ENCODE peak calls at places on chromosome 4, in ten cellular contexts. One of them, this sample, is unnamed.

GRCh38 chr4:140876597-140877364 is 120.6 kb upstream of the TBC1D9 start:
- DNase-seq in EL: peak
- DNase-seq in BJ: no peak
- DNase-seq in fibroblast of mammary gland: peak
- DNase-seq in thyroid gland: no peak
- DNase-seq in activated CD4-positive, alpha-beta T cell treated with anti-CD3 and anti-CD28 coated beads, Interleukin-2, amount 50 U/mL, for 24 hours: no peak
- DNase-seq in GM23248: peak
- DNase-seq in stimulated activated CD4-positive, alpha-beta T cell treated with anti-CD3 and anti-CD28 coated beads, Interleukin-12 subunit alpha, Interleukin-12 subunit beta, amount 100 ng/mL, for 24 hours: no peak
- DNase-seq in RPMI8226: no peak
- DNase-seq in GM03348: peak
- DNase-seq in this sample: peak

GRCh38 chr4:25161599-25161960 is 1.3 kb upstream of the SEPSECS start:
- DNase-seq in fibroblast of mammary gland: no peak
- DNase-seq in GM23248: peak
- DNase-seq in BJ: no peak
- DNase-seq in EL: peak
- DNase-seq in GM03348: no peak
- DNase-seq in thyroid gland: peak
- DNase-seq in activated CD4-positive, alpha-beta T cell treated with anti-CD3 and anti-CD28 coated beads, Interleukin-2, amount 50 U/mL, for 24 hours: no peak
- DNase-seq in stimulated activated CD4-positive, alpha-beta T cell treated with anti-CD3 and anti-CD28 coated beads, Interleukin-12 subunit alpha, Interleukin-12 subunit beta, amount 100 ng/mL, for 24 hours: no peak
- DNase-seq in RPMI8226: no peak
- DNase-seq in this sample: no peak

GRCh38 chr4:113146876-113147358 is 97.5 kb downstream of the ANK2 start:
- DNase-seq in BJ: no peak
- DNase-seq in GM03348: peak
- DNase-seq in GM23248: peak
- DNase-seq in fibroblast of mammary gland: peak
- DNase-seq in EL: no peak
- DNase-seq in RPMI8226: peak
- DNase-seq in stimulated activated CD4-positive, alpha-beta T cell treated with anti-CD3 and anti-CD28 coated beads, Interleukin-12 subunit alpha, Interleukin-12 subunit beta, amount 100 ng/mL, for 24 hours: no peak
- DNase-seq in thyroid gland: peak
- DNase-seq in activated CD4-positive, alpha-beta T cell treated with anti-CD3 and anti-CD28 coated beads, Interleukin-2, amount 50 U/mL, for 24 hours: no peak
- DNase-seq in this sample: peak

GRCh38 chr4:106058919-106059318 is 163.6 kb downstream of the NPNT start:
- DNase-seq in stimulated activated CD4-positive, alpha-beta T cell treated with anti-CD3 and anti-CD28 coated beads, Interleukin-12 subunit alpha, Interleukin-12 subunit beta, amount 100 ng/mL, for 24 hours: no peak
- DNase-seq in fibroblast of mammary gland: peak
- DNase-seq in thyroid gland: no peak
- DNase-seq in BJ: no peak
- DNase-seq in activated CD4-positive, alpha-beta T cell treated with anti-CD3 and anti-CD28 coated beads, Interleukin-2, amount 50 U/mL, for 24 hours: no peak
- DNase-seq in EL: no peak
- DNase-seq in GM03348: no peak
- DNase-seq in RPMI8226: no peak
- DNase-seq in GM23248: peak
- DNase-seq in this sample: no peak

GRCh38 chr4:94507708-94508107 is 56.0 kb downstream of the PDLIM5 start:
- DNase-seq in stimulated activated CD4-positive, alpha-beta T cell treated with anti-CD3 and anti-CD28 coated beads, Interleukin-12 subunit alpha, Interleukin-12 subunit beta, amount 100 ng/mL, for 24 hours: no peak
- DNase-seq in EL: peak
- DNase-seq in RPMI8226: no peak
- DNase-seq in GM23248: peak
- DNase-seq in activated CD4-positive, alpha-beta T cell treated with anti-CD3 and anti-CD28 coated beads, Interleukin-2, amount 50 U/mL, for 24 hours: no peak
- DNase-seq in GM03348: peak
- DNase-seq in thyroid gland: no peak
- DNase-seq in BJ: peak
- DNase-seq in fibroblast of mammary gland: peak
- DNase-seq in this sample: peak

GRCh38 chr4:169254546-169254983 is 16.2 kb downstream of the SH3RF1 start:
- DNase-seq in RPMI8226: no peak
- DNase-seq in GM23248: peak
- DNase-seq in GM03348: peak
- DNase-seq in fibroblast of mammary gland: peak
- DNase-seq in thyroid gland: peak
- DNase-seq in stimulated activated CD4-positive, alpha-beta T cell treated with anti-CD3 and anti-CD28 coated beads, Interleukin-12 subunit alpha, Interleukin-12 subunit beta, amount 100 ng/mL, for 24 hours: no peak
- DNase-seq in activated CD4-positive, alpha-beta T cell treated with anti-CD3 and anti-CD28 coated beads, Interleukin-2, amount 50 U/mL, for 24 hours: no peak
- DNase-seq in EL: peak
- DNase-seq in BJ: peak
- DNase-seq in this sample: peak

GRCh38 chr4:182246401-182247205 is 3.4 kb downstream of the TENM3 start:
- DNase-seq in RPMI8226: no peak
- DNase-seq in GM03348: no peak
- DNase-seq in BJ: no peak
- DNase-seq in stimulated activated CD4-positive, alpha-beta T cell treated with anti-CD3 and anti-CD28 coated beads, Interleukin-12 subunit alpha, Interleukin-12 subunit beta, amount 100 ng/mL, for 24 hours: no peak
- DNase-seq in thyroid gland: no peak
- DNase-seq in EL: no peak
- DNase-seq in GM23248: no peak
- DNase-seq in activated CD4-positive, alpha-beta T cell treated with anti-CD3 and anti-CD28 coated beads, Interleukin-2, amount 50 U/mL, for 24 hours: no peak
- DNase-seq in fibroblast of mammary gland: peak
- DNase-seq in this sample: no peak

GRCh38 chr4:154559141-154559841 is 3.5 kb upstream of the FGB start:
- DNase-seq in BJ: no peak
- DNase-seq in fibroblast of mammary gland: peak
- DNase-seq in GM23248: peak
- DNase-seq in activated CD4-positive, alpha-beta T cell treated with anti-CD3 and anti-CD28 coated beads, Interleukin-2, amount 50 U/mL, for 24 hours: no peak
- DNase-seq in stimulated activated CD4-positive, alpha-beta T cell treated with anti-CD3 and anti-CD28 coated beads, Interleukin-12 subunit alpha, Interleukin-12 subunit beta, amount 100 ng/mL, for 24 hours: no peak
- DNase-seq in EL: peak
- DNase-seq in thyroid gland: no peak
- DNase-seq in GM03348: peak
- DNase-seq in RPMI8226: peak
- DNase-seq in this sample: peak

GRCh38 chr4:26056406-26056805 is 142.4 kb downstream of the SMIM20 start:
- DNase-seq in GM03348: no peak
- DNase-seq in thyroid gland: no peak
- DNase-seq in activated CD4-positive, alpha-beta T cell treated with anti-CD3 and anti-CD28 coated beads, Interleukin-2, amount 50 U/mL, for 24 hours: no peak
- DNase-seq in stimulated activated CD4-positive, alpha-beta T cell treated with anti-CD3 and anti-CD28 coated beads, Interleukin-12 subunit alpha, Interleukin-12 subunit beta, amount 100 ng/mL, for 24 hours: no peak
- DNase-seq in RPMI8226: no peak
- DNase-seq in EL: no peak
- DNase-seq in GM23248: no peak
- DNase-seq in BJ: no peak
- DNase-seq in fibroblast of mammary gland: no peak
- DNase-seq in this sample: no peak

GRCh38 chr4:97656034-97656720 is 487.1 kb downstream of the STPG2 start:
- DNase-seq in fibroblast of mammary gland: peak
- DNase-seq in RPMI8226: no peak
- DNase-seq in EL: peak
- DNase-seq in stimulated activated CD4-positive, alpha-beta T cell treated with anti-CD3 and anti-CD28 coated beads, Interleukin-12 subunit alpha, Interleukin-12 subunit beta, amount 100 ng/mL, for 24 hours: no peak
- DNase-seq in thyroid gland: no peak
- DNase-seq in GM23248: peak
- DNase-seq in BJ: peak
- DNase-seq in GM03348: no peak
- DNase-seq in activated CD4-positive, alpha-beta T cell treated with anti-CD3 and anti-CD28 coated beads, Interleukin-2, amount 50 U/mL, for 24 hours: no peak
- DNase-seq in this sample: no peak

GRCh38 chr4:141563721-141564120 is 72.7 kb upstream of the IL15 start:
- DNase-seq in BJ: no peak
- DNase-seq in GM23248: no peak
- DNase-seq in fibroblast of mammary gland: no peak
- DNase-seq in stimulated activated CD4-positive, alpha-beta T cell treated with anti-CD3 and anti-CD28 coated beads, Interleukin-12 subunit alpha, Interleukin-12 subunit beta, amount 100 ng/mL, for 24 hours: no peak
- DNase-seq in activated CD4-positive, alpha-beta T cell treated with anti-CD3 and anti-CD28 coated beads, Interleukin-2, amount 50 U/mL, for 24 hours: no peak
- DNase-seq in RPMI8226: no peak
- DNase-seq in EL: peak
- DNase-seq in GM03348: no peak
- DNase-seq in thyroid gland: no peak
- DNase-seq in this sample: no peak

GRCh38 chr4:15751155-15751554 is 27.0 kb upstream of the CD38 start:
- DNase-seq in BJ: no peak
- DNase-seq in thyroid gland: no peak
- DNase-seq in stimulated activated CD4-positive, alpha-beta T cell treated with anti-CD3 and anti-CD28 coated beads, Interleukin-12 subunit alpha, Interleukin-12 subunit beta, amount 100 ng/mL, for 24 hours: no peak
- DNase-seq in EL: no peak
- DNase-seq in GM03348: no peak
- DNase-seq in fibroblast of mammary gland: no peak
- DNase-seq in GM23248: no peak
- DNase-seq in RPMI8226: no peak
- DNase-seq in activated CD4-positive, alpha-beta T cell treated with anti-CD3 and anti-CD28 coated beads, Interleukin-2, amount 50 U/mL, for 24 hours: no peak
- DNase-seq in this sample: no peak

GRCh38 chr4:165293061-165293460 is 34.4 kb upstream of the MSMO1 start:
- DNase-seq in stimulated activated CD4-positive, alpha-beta T cell treated with anti-CD3 and anti-CD28 coated beads, Interleukin-12 subunit alpha, Interleukin-12 subunit beta, amount 100 ng/mL, for 24 hours: no peak
- DNase-seq in RPMI8226: no peak
- DNase-seq in GM03348: no peak
- DNase-seq in activated CD4-positive, alpha-beta T cell treated with anti-CD3 and anti-CD28 coated beads, Interleukin-2, amount 50 U/mL, for 24 hours: no peak
- DNase-seq in thyroid gland: no peak
- DNase-seq in GM23248: no peak
- DNase-seq in EL: no peak
- DNase-seq in fibroblast of mammary gland: peak
- DNase-seq in BJ: no peak
- DNase-seq in this sample: no peak

GRCh38 chr4:10020871-10021676 is at the start of gene SLC2A9:
- DNase-seq in GM23248: peak
- DNase-seq in fibroblast of mammary gland: peak
- DNase-seq in thyroid gland: peak
- DNase-seq in activated CD4-positive, alpha-beta T cell treated with anti-CD3 and anti-CD28 coated beads, Interleukin-2, amount 50 U/mL, for 24 hours: no peak
- DNase-seq in GM03348: peak
- DNase-seq in RPMI8226: no peak
- DNase-seq in stimulated activated CD4-positive, alpha-beta T cell treated with anti-CD3 and anti-CD28 coated beads, Interleukin-12 subunit alpha, Interleukin-12 subunit beta, amount 100 ng/mL, for 24 hours: no peak
- DNase-seq in BJ: no peak
- DNase-seq in EL: peak
- DNase-seq in this sample: peak

GRCh38 chr4:8386731-8387130 is 53.8 kb downstream of the ACOX3 start:
- DNase-seq in thyroid gland: no peak
- DNase-seq in fibroblast of mammary gland: no peak
- DNase-seq in EL: no peak
- DNase-seq in BJ: no peak
- DNase-seq in GM23248: no peak
- DNase-seq in RPMI8226: no peak
- DNase-seq in GM03348: no peak
- DNase-seq in stimulated activated CD4-positive, alpha-beta T cell treated with anti-CD3 and anti-CD28 coated beads, Interleukin-12 subunit alpha, Interleukin-12 subunit beta, amount 100 ng/mL, for 24 hours: no peak
- DNase-seq in activated CD4-positive, alpha-beta T cell treated with anti-CD3 and anti-CD28 coated beads, Interleukin-2, amount 50 U/mL, for 24 hours: no peak
- DNase-seq in this sample: no peak

GRCh38 chr4:188107931-188108843 is 1.2 kb downstream of the TRIML2 start:
- DNase-seq in activated CD4-positive, alpha-beta T cell treated with anti-CD3 and anti-CD28 coated beads, Interleukin-2, amount 50 U/mL, for 24 hours: no peak
- DNase-seq in thyroid gland: no peak
- DNase-seq in RPMI8226: no peak
- DNase-seq in fibroblast of mammary gland: peak
- DNase-seq in GM03348: peak
- DNase-seq in EL: peak
- DNase-seq in stimulated activated CD4-positive, alpha-beta T cell treated with anti-CD3 and anti-CD28 coated beads, Interleukin-12 subunit alpha, Interleukin-12 subunit beta, amount 100 ng/mL, for 24 hours: no peak
- DNase-seq in BJ: peak
- DNase-seq in GM23248: peak
- DNase-seq in this sample: peak

GRCh38 chr4:117821834-117822233 is 212.5 kb upstream of the NDST3 start:
- DNase-seq in RPMI8226: no peak
- DNase-seq in fibroblast of mammary gland: no peak
- DNase-seq in BJ: no peak
- DNase-seq in EL: no peak
- DNase-seq in thyroid gland: no peak
- DNase-seq in activated CD4-positive, alpha-beta T cell treated with anti-CD3 and anti-CD28 coated beads, Interleukin-2, amount 50 U/mL, for 24 hours: no peak
- DNase-seq in stimulated activated CD4-positive, alpha-beta T cell treated with anti-CD3 and anti-CD28 coated beads, Interleukin-12 subunit alpha, Interleukin-12 subunit beta, amount 100 ng/mL, for 24 hours: no peak
- DNase-seq in GM03348: no peak
- DNase-seq in GM23248: no peak
- DNase-seq in this sample: no peak

GRCh38 chr4:109233585-109233984 is 68.9 kb downstream of the COL25A1 start:
- DNase-seq in EL: no peak
- DNase-seq in fibroblast of mammary gland: peak
- DNase-seq in BJ: no peak
- DNase-seq in GM03348: no peak
- DNase-seq in GM23248: peak
- DNase-seq in thyroid gland: no peak
- DNase-seq in activated CD4-positive, alpha-beta T cell treated with anti-CD3 and anti-CD28 coated beads, Interleukin-2, amount 50 U/mL, for 24 hours: no peak
- DNase-seq in stimulated activated CD4-positive, alpha-beta T cell treated with anti-CD3 and anti-CD28 coated beads, Interleukin-12 subunit alpha, Interleukin-12 subunit beta, amount 100 ng/mL, for 24 hours: no peak
- DNase-seq in RPMI8226: no peak
- DNase-seq in this sample: no peak

GRCh38 chr4:139711461-139711860 is 45.8 kb downstream of the MGST2 start:
- DNase-seq in GM23248: no peak
- DNase-seq in RPMI8226: no peak
- DNase-seq in fibroblast of mammary gland: no peak
- DNase-seq in BJ: no peak
- DNase-seq in activated CD4-positive, alpha-beta T cell treated with anti-CD3 and anti-CD28 coated beads, Interleukin-2, amount 50 U/mL, for 24 hours: no peak
- DNase-seq in stimulated activated CD4-positive, alpha-beta T cell treated with anti-CD3 and anti-CD28 coated beads, Interleukin-12 subunit alpha, Interleukin-12 subunit beta, amount 100 ng/mL, for 24 hours: no peak
- DNase-seq in EL: peak
- DNase-seq in thyroid gland: no peak
- DNase-seq in GM03348: no peak
- DNase-seq in this sample: no peak

GRCh38 chr4:113882668-113883067 is 96.8 kb downstream of the ARSJ start:
- DNase-seq in GM23248: no peak
- DNase-seq in GM03348: no peak
- DNase-seq in fibroblast of mammary gland: peak
- DNase-seq in thyroid gland: no peak
- DNase-seq in stimulated activated CD4-positive, alpha-beta T cell treated with anti-CD3 and anti-CD28 coated beads, Interleukin-12 subunit alpha, Interleukin-12 subunit beta, amount 100 ng/mL, for 24 hours: no peak
- DNase-seq in BJ: peak
- DNase-seq in EL: peak
- DNase-seq in RPMI8226: no peak
- DNase-seq in activated CD4-positive, alpha-beta T cell treated with anti-CD3 and anti-CD28 coated beads, Interleukin-2, amount 50 U/mL, for 24 hours: no peak
- DNase-seq in this sample: no peak

GRCh38 chr4:163245044-163245443 is 78.4 kb upstream of the NAF1 start:
- DNase-seq in fibroblast of mammary gland: no peak
- DNase-seq in activated CD4-positive, alpha-beta T cell treated with anti-CD3 and anti-CD28 coated beads, Interleukin-2, amount 50 U/mL, for 24 hours: no peak
- DNase-seq in GM03348: no peak
- DNase-seq in BJ: no peak
- DNase-seq in RPMI8226: no peak
- DNase-seq in stimulated activated CD4-positive, alpha-beta T cell treated with anti-CD3 and anti-CD28 coated beads, Interleukin-12 subunit alpha, Interleukin-12 subunit beta, amount 100 ng/mL, for 24 hours: no peak
- DNase-seq in GM23248: no peak
- DNase-seq in EL: no peak
- DNase-seq in thyroid gland: no peak
- DNase-seq in this sample: no peak

GRCh38 chr4:6471303-6472007 is 959 bp downstream of the PPP2R2C start:
- DNase-seq in EL: no peak
- DNase-seq in thyroid gland: no peak
- DNase-seq in RPMI8226: no peak
- DNase-seq in fibroblast of mammary gland: no peak
- DNase-seq in activated CD4-positive, alpha-beta T cell treated with anti-CD3 and anti-CD28 coated beads, Interleukin-2, amount 50 U/mL, for 24 hours: no peak
- DNase-seq in BJ: no peak
- DNase-seq in stimulated activated CD4-positive, alpha-beta T cell treated with anti-CD3 and anti-CD28 coated beads, Interleukin-12 subunit alpha, Interleukin-12 subunit beta, amount 100 ng/mL, for 24 hours: no peak
- DNase-seq in GM23248: no peak
- DNase-seq in GM03348: no peak
- DNase-seq in this sample: no peak

GRCh38 chr4:145956288-145956890 is 17.8 kb upstream of the ZNF827 start:
- DNase-seq in BJ: no peak
- DNase-seq in GM23248: peak
- DNase-seq in fibroblast of mammary gland: peak
- DNase-seq in thyroid gland: peak
- DNase-seq in GM03348: peak
- DNase-seq in RPMI8226: peak
- DNase-seq in stimulated activated CD4-positive, alpha-beta T cell treated with anti-CD3 and anti-CD28 coated beads, Interleukin-12 subunit alpha, Interleukin-12 subunit beta, amount 100 ng/mL, for 24 hours: no peak
- DNase-seq in EL: peak
- DNase-seq in activated CD4-positive, alpha-beta T cell treated with anti-CD3 and anti-CD28 coated beads, Interleukin-2, amount 50 U/mL, for 24 hours: peak
- DNase-seq in this sample: peak

GRCh38 chr4:37068580-37068979 is 176.0 kb upstream of the NWD2 start:
- DNase-seq in activated CD4-positive, alpha-beta T cell treated with anti-CD3 and anti-CD28 coated beads, Interleukin-2, amount 50 U/mL, for 24 hours: no peak
- DNase-seq in GM23248: no peak
- DNase-seq in GM03348: no peak
- DNase-seq in fibroblast of mammary gland: no peak
- DNase-seq in RPMI8226: no peak
- DNase-seq in BJ: no peak
- DNase-seq in EL: no peak
- DNase-seq in stimulated activated CD4-positive, alpha-beta T cell treated with anti-CD3 and anti-CD28 coated beads, Interleukin-12 subunit alpha, Interleukin-12 subunit beta, amount 100 ng/mL, for 24 hours: no peak
- DNase-seq in thyroid gland: no peak
- DNase-seq in this sample: no peak

GRCh38 chr4:45120163-45120562 is 393.8 kb upstream of the GNPDA2 start:
- DNase-seq in thyroid gland: no peak
- DNase-seq in RPMI8226: no peak
- DNase-seq in GM03348: no peak
- DNase-seq in GM23248: no peak
- DNase-seq in activated CD4-positive, alpha-beta T cell treated with anti-CD3 and anti-CD28 coated beads, Interleukin-2, amount 50 U/mL, for 24 hours: no peak
- DNase-seq in stimulated activated CD4-positive, alpha-beta T cell treated with anti-CD3 and anti-CD28 coated beads, Interleukin-12 subunit alpha, Interleukin-12 subunit beta, amount 100 ng/mL, for 24 hours: no peak
- DNase-seq in fibroblast of mammary gland: no peak
- DNase-seq in EL: no peak
- DNase-seq in BJ: no peak
- DNase-seq in this sample: no peak

GRCh38 chr4:153705743-153706468 is 21.8 kb downstream of the TLR2 start:
- DNase-seq in RPMI8226: peak
- DNase-seq in GM23248: no peak
- DNase-seq in GM03348: no peak
- DNase-seq in thyroid gland: no peak
- DNase-seq in BJ: no peak
- DNase-seq in stimulated activated CD4-positive, alpha-beta T cell treated with anti-CD3 and anti-CD28 coated beads, Interleukin-12 subunit alpha, Interleukin-12 subunit beta, amount 100 ng/mL, for 24 hours: no peak
- DNase-seq in EL: no peak
- DNase-seq in activated CD4-positive, alpha-beta T cell treated with anti-CD3 and anti-CD28 coated beads, Interleukin-2, amount 50 U/mL, for 24 hours: no peak
- DNase-seq in fibroblast of mammary gland: no peak
- DNase-seq in this sample: no peak

GRCh38 chr4:4217123-4217522 is 9.6 kb downstream of the OTOP1 start:
- DNase-seq in GM23248: peak
- DNase-seq in fibroblast of mammary gland: no peak
- DNase-seq in BJ: no peak
- DNase-seq in EL: no peak
- DNase-seq in RPMI8226: no peak
- DNase-seq in activated CD4-positive, alpha-beta T cell treated with anti-CD3 and anti-CD28 coated beads, Interleukin-2, amount 50 U/mL, for 24 hours: no peak
- DNase-seq in GM03348: no peak
- DNase-seq in thyroid gland: no peak
- DNase-seq in stimulated activated CD4-positive, alpha-beta T cell treated with anti-CD3 and anti-CD28 coated beads, Interleukin-12 subunit alpha, Interleukin-12 subunit beta, amount 100 ng/mL, for 24 hours: no peak
- DNase-seq in this sample: no peak

GRCh38 chr4:76539979-76540378 is 105.0 kb downstream of the SHROOM3 start:
- DNase-seq in activated CD4-positive, alpha-beta T cell treated with anti-CD3 and anti-CD28 coated beads, Interleukin-2, amount 50 U/mL, for 24 hours: no peak
- DNase-seq in RPMI8226: no peak
- DNase-seq in EL: peak
- DNase-seq in thyroid gland: no peak
- DNase-seq in GM03348: peak
- DNase-seq in fibroblast of mammary gland: no peak
- DNase-seq in stimulated activated CD4-positive, alpha-beta T cell treated with anti-CD3 and anti-CD28 coated beads, Interleukin-12 subunit alpha, Interleukin-12 subunit beta, amount 100 ng/mL, for 24 hours: no peak
- DNase-seq in BJ: no peak
- DNase-seq in GM23248: peak
- DNase-seq in this sample: peak

This sample was measured in AG08395.